ENCODE peak calls at places on chromosomes 3 and 15, in eight cellular contexts. X, R, B, U, O, J, Q and G are unnamed samples.

GRCh38 chr3:97613139-97613538 is 151.4 kb upstream of the ARL6 start:
- DNase-seq in X (no peak), R (no peak), B (no peak), U (no peak), O (no peak), J (no peak), Q (no peak), G (no peak)

GRCh38 chr3:134155456-134155855 is 95.2 kb downstream of the RYK start:
- DNase-seq in X (no peak), R (no peak), B (no peak), U (no peak), O (no peak), J (no peak), Q (no peak), G (no peak)

GRCh38 chr3:66140763-66141372 is 79.9 kb upstream of the SLC25A26 start:
- DNase-seq in X (no peak), R (peak), B (no peak), U (no peak), O (no peak), J (no peak), Q (no peak), G (no peak)

GRCh38 chr15:88401269-88401971 is 65.8 kb downstream of the MRPL46 start:
- DNase-seq in X (no peak), R (no peak), B (no peak), U (no peak), O (peak), J (no peak), Q (no peak), G (no peak)

GRCh38 chr3:63921741-63922482 is 9.7 kb upstream of the SCAANT1 start:
- DNase-seq in X (no peak), R (no peak), B (no peak), U (no peak), O (no peak), J (no peak), Q (no peak), G (no peak)

GRCh38 chr3:120177907-120178306 is 83.7 kb upstream of the GSK3B start:
- DNase-seq in X (no peak), R (no peak), B (no peak), U (no peak), O (no peak), J (peak), Q (peak), G (no peak)

GRCh38 chr3:194632983-194633348 is 253 bp downstream of the TMEM44 start:
- DNase-seq in X (no peak), R (peak), B (no peak), U (no peak), O (peak), J (peak), Q (peak), G (no peak)

GRCh38 chr15:81271761-81272644 is 51.9 kb downstream of the STARD5 start:
- DNase-seq in X (no peak), R (no peak), B (peak), U (no peak), O (no peak), J (no peak), Q (no peak), G (no peak)

GRCh38 chr3:138694287-138695007 is 85.9 kb downstream of the FAIM start:
- DNase-seq in X (no peak), R (peak), B (no peak), U (peak), O (no peak), J (peak), Q (peak), G (no peak)

GRCh38 chr3:16513141-16514020 is at the start of gene RFTN1:
- DNase-seq in X (no peak), R (peak), B (peak), U (peak), O (peak), J (peak), Q (peak), G (peak)